ENCODE peak calls at places on chromosome 1, in four cellular contexts. X, H, K and O are unnamed samples.

GRCh38 chr1:29121951-29122661 is 1.6 kb downstream of the TMEM200B start:
- DNase-seq in X (no peak), H (peak; percentile 52), K (peak; percentile 42), O (no peak)

GRCh38 chr1:211524521-211524920 is 32.6 kb upstream of the RD3 start:
- DNase-seq in X (no peak), H (no peak), K (no peak), O (no peak)

GRCh38 chr1:103250441-103250861 is 142.1 kb upstream of the COL11A1 start:
- DNase-seq in X (no peak), H (no peak), K (no peak), O (no peak)

GRCh38 chr1:91585502-91585901 is 84.9 kb downstream of the CDC7 start:
- DNase-seq in X (no peak), H (no peak), K (no peak), O (no peak)

GRCh38 chr1:172180886-172181285 is 239.6 kb upstream of the C1orf105 start:
- DNase-seq in X (no peak), H (peak; percentile 71), K (peak; percentile 78), O (no peak)

GRCh38 chr1:19209439-19209989 is 552 bp downstream of the UBR4 start:
- DNase-seq in X (no peak), H (peak; percentile 49), K (peak; percentile 62), O (no peak)

GRCh38 chr1:65230741-65231439 is 78.5 kb upstream of the DNAJC6 start:
- DNase-seq in X (no peak), H (peak; percentile 63), K (no peak), O (no peak)

GRCh38 chr1:234069760-234070159 is 165.3 kb downstream of the SLC35F3 start:
- DNase-seq in X (no peak), H (no peak), K (no peak), O (no peak)

GRCh38 chr1:198564716-198565115 is 24.2 kb upstream of the ATP6V1G3 start:
- DNase-seq in X (no peak), H (no peak), K (no peak), O (no peak)

GRCh38 chr1:33462449-33463164 is 9.8 kb upstream of the ZSCAN20 start:
- DNase-seq in X (no peak), H (no peak), K (no peak), O (no peak)

GRCh38 chr1:79847715-79848114 is 841.2 kb upstream of the ADGRL4 start:
- DNase-seq in X (no peak), H (peak; percentile 33), K (no peak), O (no peak)

GRCh38 chr1:192516776-192517297 is 58.7 kb upstream of the RGS1 start:
- DNase-seq in X (no peak), H (no peak), K (no peak), O (no peak)

GRCh38 chr1:195495720-195496635 is 1112.3 kb downstream of the KCNT2 start:
- DNase-seq in X (no peak), H (no peak), K (no peak), O (no peak)

GRCh38 chr1:221699582-221700519 is 42.0 kb downstream of the DUSP10 start:
- DNase-seq in X (no peak), H (peak; percentile 28), K (no peak), O (no peak)

GRCh38 chr1:60132985-60133673 is 59.6 kb upstream of the C1orf87 start:
- DNase-seq in X (no peak), H (peak; percentile 58), K (peak; percentile 81), O (no peak)

GRCh38 chr1:187051618-187052232 is 223.0 kb downstream of the PLA2G4A start:
- DNase-seq in X (no peak), H (peak; percentile 65), K (peak; percentile 53), O (no peak)

GRCh38 chr1:211017066-211017691 is 116.8 kb downstream of the KCNH1 start:
- DNase-seq in X (no peak), H (no peak), K (no peak), O (no peak)

GRCh38 chr1:193013005-193013404 is 46.2 kb downstream of the UCHL5 start:
- DNase-seq in X (no peak), H (peak; percentile 52), K (peak; percentile 44), O (no peak)

GRCh38 chr1:54105080-54105479 is 47.7 kb downstream of the CDCP2 start:
- DNase-seq in X (no peak), H (no peak), K (no peak), O (no peak)

GRCh38 chr1:90710579-90711536 is 6.2 kb downstream of the BARHL2 start:
- DNase-seq in X (no peak), H (no peak), K (no peak), O (no peak)

GRCh38 chr1:234553241-234554156 is 56.5 kb downstream of the IRF2BP2 start:
- DNase-seq in X (no peak), H (peak; percentile 96), K (peak; percentile 73), O (no peak)

GRCh38 chr1:235843458-235843857 is 23.2 kb downstream of the LYST start:
- DNase-seq in X (no peak), H (peak; percentile 62), K (peak; percentile 60), O (no peak)

GRCh38 chr1:77287535-77287934 is 5.7 kb downstream of the AK5 start:
- DNase-seq in X (no peak), H (peak; percentile 9), K (no peak), O (no peak)

GRCh38 chr1:213987876-213988638 is at the start of gene PROX1:
- DNase-seq in X (peak; percentile 92), H (peak; percentile 92), K (peak; percentile 92), O (peak; percentile 82)

GRCh38 chr1:181134543-181135461 is 46.3 kb downstream of the IER5 start:
- DNase-seq in X (no peak), H (peak; percentile 50), K (peak; percentile 83), O (peak; percentile 39)

GRCh38 chr1:218658899-218659298 is 313.8 kb downstream of the TGFB2 start:
- DNase-seq in X (no peak), H (peak; percentile 48), K (peak; percentile 61), O (no peak)

GRCh38 chr1:91830242-91831131 is 55.5 kb downstream of the TGFBR3 start:
- DNase-seq in X (peak; percentile 81), H (peak; percentile 87), K (peak; percentile 96), O (peak; percentile 46)

GRCh38 chr1:62384276-62385005 is 52.4 kb upstream of the USP1 start:
- DNase-seq in X (no peak), H (peak; percentile 96), K (peak; percentile 98), O (no peak)

GRCh38 chr1:31110846-31111245 is 45.3 kb upstream of the PUM1 start:
- DNase-seq in X (no peak), H (no peak), K (no peak), O (no peak)

GRCh38 chr1:232628335-232629214 is 1.4 kb downstream of the SIPA1L2 start:
- DNase-seq in X (no peak), H (peak; percentile 67), K (peak; percentile 75), O (no peak)
- TF ChIP-seq CTCF in X (no peak), H (peak; percentile 45), K (peak; percentile 14), O (peak; percentile 59)

GRCh38 chr1:11498956-11499824 is 20.2 kb downstream of the DISP3 start:
- DNase-seq in X (no peak), H (no peak), K (no peak), O (no peak)
- H3K4me3 ChIP-seq in X (no peak overlapping the region), H (no peak overlapping the region), K (no peak overlapping the region), O (peak overlapping the region; percentile 34)

GRCh38 chr1:11721301-11721700 is 14.6 kb upstream of the AGTRAP start:
- DNase-seq in X (no peak), H (no peak), K (no peak), O (no peak)

GRCh38 chr1:11714831-11715574 is 20.9 kb upstream of the AGTRAP start:
- DNase-seq in X (no peak), H (peak; percentile 25), K (no peak), O (peak; percentile 48)

GRCh38 chr1:11720523-11720922 is 15.4 kb upstream of the AGTRAP start:
- DNase-seq in X (no peak), H (no peak), K (no peak), O (peak; percentile 54)

GRCh38 chr1:11720033-11720376 is 15.9 kb upstream of the AGTRAP start:
- DNase-seq in X (no peak), H (no peak), K (no peak), O (no peak)

DNA sequence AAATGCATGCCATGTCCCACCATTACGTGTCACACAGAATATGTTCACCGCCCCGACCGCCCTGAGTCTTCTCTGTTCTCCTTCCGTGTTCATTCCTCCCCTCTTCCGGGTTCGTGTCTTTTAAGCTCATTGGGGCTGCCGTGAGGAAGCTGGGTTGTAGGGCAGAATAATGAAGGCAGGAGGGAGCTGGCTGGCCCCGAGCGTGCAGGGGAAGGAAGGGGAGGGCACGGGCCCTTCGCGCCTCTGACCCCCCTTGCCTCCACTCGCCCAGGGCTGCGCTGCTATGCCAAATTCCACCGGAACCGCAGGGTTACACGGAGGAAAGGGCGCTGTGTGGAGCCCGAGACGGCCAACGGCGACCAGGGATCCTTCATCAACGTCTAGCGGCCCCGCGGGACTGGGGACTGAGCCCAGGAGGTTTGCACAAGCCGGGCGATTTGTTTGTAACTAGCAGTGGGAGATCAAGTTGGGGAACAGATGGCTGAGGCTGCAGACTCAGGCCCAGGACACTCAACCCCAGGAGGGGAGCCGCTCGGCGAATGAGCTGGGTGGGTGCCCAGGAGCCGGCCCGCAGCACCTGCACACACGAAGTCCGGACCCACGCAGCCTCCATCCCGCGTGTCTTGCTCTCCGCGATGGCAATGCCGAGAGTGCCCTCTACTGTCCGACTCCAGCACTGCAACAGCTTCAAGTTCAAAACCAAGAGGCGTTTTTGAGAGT is 16.5 kb upstream of the AGTRAP start:
- DNase-seq in X (peak; percentile 74), H (peak; percentile 73), K (peak; percentile 72), O (peak; percentile 84)
- H3K27ac ChIP-seq in X (no peak overlapping the region), H (no peak overlapping the region), K (no peak overlapping the region), O (no peak overlapping the region)

GRCh38 chr1:102186541-102186940 is 189.8 kb upstream of the OLFM3 start:
- DNase-seq in X (no peak), H (no peak), K (no peak), O (no peak)

GRCh38 chr1:102190429-102190828 is 193.7 kb upstream of the OLFM3 start:
- DNase-seq in X (no peak), H (no peak), K (no peak), O (no peak)

DNA sequence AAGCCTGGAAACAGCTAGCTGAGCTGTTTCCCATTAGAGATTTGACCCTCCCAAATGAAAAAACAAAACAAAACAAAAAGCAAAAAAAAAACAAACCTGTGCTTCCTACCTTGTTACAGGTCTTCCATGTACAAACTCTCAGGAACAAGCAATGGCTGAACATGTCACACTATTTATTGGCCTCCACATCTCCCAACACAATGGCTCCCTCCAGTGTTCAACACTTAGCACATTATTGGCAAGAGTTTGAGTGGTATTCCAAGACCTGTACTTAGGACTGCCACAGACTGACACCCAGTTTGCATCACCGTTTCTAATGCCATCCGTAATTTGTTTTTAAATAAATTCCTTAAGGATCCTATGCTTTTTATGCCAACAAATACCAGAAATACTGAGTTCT is 195.0 kb upstream of the OLFM3 start:
- DNase-seq in X (peak; percentile 30), H (peak; percentile 8), K (peak; percentile 2), O (no peak)
- TF ChIP-seq CTCF in X (peak; percentile 28), H (no peak), K (no peak), O (peak; percentile 51)

GRCh38 chr1:46613661-46614603 is 2.7 kb downstream of the MOB3C start:
- DNase-seq in X (peak; percentile 87), H (peak; percentile 88), K (peak; percentile 82), O (peak; percentile 75)
- H3K4me3 ChIP-seq in X (no peak overlapping the region), H (no peak overlapping the region), K (no peak overlapping the region), O (peak overlapping the region; percentile 27)

DNA sequence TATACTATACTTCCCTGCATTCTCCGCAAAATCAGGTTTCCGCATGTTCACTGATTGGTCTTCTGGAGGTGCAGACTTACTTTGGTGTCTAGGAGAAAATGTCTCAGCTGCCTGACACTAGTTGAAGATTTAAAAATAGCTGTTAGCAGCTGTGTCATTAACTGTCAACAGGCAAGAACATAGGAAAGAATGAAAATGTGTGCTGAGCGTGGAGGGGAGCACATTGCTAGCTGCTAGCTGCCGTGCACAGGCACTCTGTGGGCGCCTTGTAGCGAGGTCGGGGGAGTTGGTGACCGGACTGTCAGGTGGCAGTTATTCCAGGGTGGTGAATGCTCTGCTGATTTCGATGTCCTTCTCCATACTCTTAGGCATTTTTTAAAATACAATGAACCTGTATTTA is 5.2 kb downstream of the FAAH start:
- DNase-seq in X (no peak), H (no peak), K (no peak), O (no peak)
- H3K27ac ChIP-seq in X (no peak overlapping the region), H (no peak overlapping the region), K (no peak overlapping the region), O (peak overlapping the region; percentile 47)